ENCODE peak calls at places on chromosomes 4 and X, in six cellular contexts. P is GM10248, I is ascending aorta, H is mammary epithelial cell, O is colonic mucosa, X is GM23338. U is an unnamed sample.

GRCh38 chr4:38387348-38387747 is 276.7 kb upstream of the KLF3 start:
- DNase-seq in I (peak), P (no peak), O (peak), H (peak), X (no peak), U (peak)

GRCh38 chr4:77994194-77994721 is 62.9 kb upstream of the FRAS1 start:
- DNase-seq in P (peak), X (peak), I (no peak), O (peak), H (peak), U (no peak)

GRCh38 chr4:87419578-87420249 is 2.7 kb upstream of the NUDT9 start:
- DNase-seq in O (no peak), I (no peak), X (no peak), H (no peak), P (no peak), U (no peak)

GRCh38 chr4:160299608-160300007 is 1196.7 kb downstream of the RAPGEF2 start:
- DNase-seq in O (no peak), I (no peak), H (peak), P (no peak), X (no peak), U (no peak)

GRCh38 chr4:833156-833555 is 7.2 kb upstream of the CPLX1 start:
- DNase-seq in I (no peak), O (no peak), H (no peak), P (no peak), X (no peak), U (no peak)

GRCh38 chrX:9163153-9163790 is 129.3 kb upstream of the FAM9B start:
- DNase-seq in H (no peak), I (no peak), O (no peak), X (no peak), P (no peak), U (no peak)

GRCh38 chr4:118589471-118590055 is 95.6 kb upstream of the METTL14 start:
- DNase-seq in P (no peak), X (no peak), I (no peak), O (no peak), H (no peak), U (no peak)

GRCh38 chrX:55486736-55487135 is 2.9 kb downstream of the USP51 start:
- DNase-seq in X (no peak), O (no peak), I (peak), P (no peak), H (peak), U (no peak)

GRCh38 chr4:168854216-168854921 is 155.7 kb downstream of the CBR4 start:
- DNase-seq in H (no peak), O (no peak), X (no peak), I (peak), P (no peak), U (no peak)

GRCh38 chr4:175947117-175947722 is 118.4 kb upstream of the WDR17 start:
- DNase-seq in I (no peak), X (peak), H (no peak), P (no peak), O (no peak), U (no peak)

GRCh38 chr4:83191026-83191425 is 76.5 kb upstream of the PLAC8 start:
- DNase-seq in X (no peak), H (no peak), O (no peak), I (no peak), P (no peak), U (no peak)

GRCh38 chr4:100428051-100428450 is 89.8 kb downstream of the EMCN start:
- DNase-seq in P (no peak), H (peak), X (no peak), I (no peak), O (no peak), U (no peak)

GRCh38 chr4:40990899-40991265 is 223.5 kb downstream of the APBB2 start:
- DNase-seq in I (no peak), O (no peak), X (no peak), H (no peak), P (no peak), U (no peak)

GRCh38 chr4:7487998-7488671 is 53.4 kb upstream of the PSAPL1 start:
- DNase-seq in X (no peak), H (no peak), P (no peak), O (no peak), I (no peak), U (no peak)

GRCh38 chr4:41287005-41287404 is 30.3 kb downstream of the UCHL1 start:
- DNase-seq in X (no peak), P (no peak), I (no peak), O (no peak), H (no peak), U (no peak)

GRCh38 chr4:168656055-168656660 is 159.3 kb downstream of the PALLD start:
- DNase-seq in X (no peak), H (peak), P (no peak), I (no peak), O (no peak), U (no peak)

GRCh38 chr4:30938956-30939528 is 218.9 kb downstream of the PCDH7 start:
- DNase-seq in X (no peak), I (no peak), O (peak), H (peak), P (no peak), U (no peak)

GRCh38 chr4:94410678-94411206 is 41.0 kb upstream of the PDLIM5 start:
- DNase-seq in H (no peak), I (peak), O (no peak), X (no peak), P (no peak), U (peak)

GRCh38 chr4:98284640-98285046 is 23.5 kb downstream of the RAP1GDS1 start:
- DNase-seq in O (no peak), I (no peak), P (no peak), H (peak), X (peak), U (no peak)

GRCh38 chr4:37392540-37393255 is 148.2 kb downstream of the NWD2 start:
- DNase-seq in O (peak), H (peak), X (peak), I (peak), P (no peak), U (no peak)

GRCh38 chrX:19798423-19798822 is 89.0 kb downstream of the SH3KBP1 start:
- DNase-seq in X (no peak), I (no peak), O (no peak), H (peak), P (no peak), U (no peak)

GRCh38 chr4:56310401-56310800 is 76.9 kb downstream of the AASDH start:
- DNase-seq in O (no peak), I (no peak), H (no peak), X (no peak), P (no peak), U (no peak)

GRCh38 chr4:19992694-19993093 is 259.0 kb upstream of the SLIT2 start:
- DNase-seq in I (no peak), X (no peak), O (no peak), H (no peak), P (no peak), U (no peak)

GRCh38 chrX:154600962-154601374 is 16.0 kb downstream of the CTAG1A start:
- DNase-seq in H (peak), X (no peak), P (peak), I (no peak), O (no peak), U (no peak)

GRCh38 chr4:47531954-47532321 is 46.9 kb downstream of the ATP10D start:
- DNase-seq in X (no peak), H (no peak), P (no peak), O (no peak), I (no peak), U (no peak)

GRCh38 chr4:15438939-15439524 is 11.2 kb downstream of the C1QTNF7 start:
- DNase-seq in P (no peak), H (no peak), X (no peak), O (no peak), I (no peak), U (no peak)

GRCh38 chrX:6465731-6466130 is 69.2 kb downstream of the VCX3A start:
- DNase-seq in O (no peak), I (no peak), H (no peak), P (no peak), X (no peak), U (no peak)

GRCh38 chrX:63932907-63933306 is 147.9 kb upstream of the ARHGEF9 start:
- DNase-seq in O (no peak), X (no peak), P (no peak), I (no peak), H (no peak), U (no peak)

GRCh38 chrX:71178908-71179307 is 34.3 kb downstream of the NLGN3 start:
- DNase-seq in O (peak), P (peak), I (peak), X (peak), H (peak), U (no peak)

GRCh38 chrX:38175140-38175539 is 45.5 kb downstream of the SRPX start:
- DNase-seq in X (peak), I (no peak), H (peak), O (peak), P (peak), U (no peak)

GRCh38 chrX:53036149-53036548 is 12.4 kb upstream of the GPR173 start:
- DNase-seq in X (no peak), H (no peak), I (no peak), O (no peak), P (no peak), U (no peak)

GRCh38 chrX:119648421-119648775 is 42.2 kb upstream of the NKRF start:
- DNase-seq in P (no peak), X (no peak), I (no peak), H (no peak), O (no peak), U (no peak)
- TF ChIP-seq CTCF in P (no peak), X (no peak), I (no peak), H (no peak), O (no peak), U (no peak)

GRCh38 chrX:103776586-103776985 is at the start of gene PLP1:
- DNase-seq in X (peak), I (no peak), H (no peak), O (no peak), P (no peak), U (no peak)

GRCh38 chrX:103773445-103773844 is 3.2 kb upstream of the PLP1 start:
- DNase-seq in P (no peak), X (no peak), H (no peak), O (no peak), I (no peak), U (no peak)

GRCh38 chrX:103779156-103779555 is 2.5 kb downstream of the PLP1 start:
- DNase-seq in H (no peak), O (no peak), P (no peak), X (no peak), I (no peak), U (no peak)

DNA sequence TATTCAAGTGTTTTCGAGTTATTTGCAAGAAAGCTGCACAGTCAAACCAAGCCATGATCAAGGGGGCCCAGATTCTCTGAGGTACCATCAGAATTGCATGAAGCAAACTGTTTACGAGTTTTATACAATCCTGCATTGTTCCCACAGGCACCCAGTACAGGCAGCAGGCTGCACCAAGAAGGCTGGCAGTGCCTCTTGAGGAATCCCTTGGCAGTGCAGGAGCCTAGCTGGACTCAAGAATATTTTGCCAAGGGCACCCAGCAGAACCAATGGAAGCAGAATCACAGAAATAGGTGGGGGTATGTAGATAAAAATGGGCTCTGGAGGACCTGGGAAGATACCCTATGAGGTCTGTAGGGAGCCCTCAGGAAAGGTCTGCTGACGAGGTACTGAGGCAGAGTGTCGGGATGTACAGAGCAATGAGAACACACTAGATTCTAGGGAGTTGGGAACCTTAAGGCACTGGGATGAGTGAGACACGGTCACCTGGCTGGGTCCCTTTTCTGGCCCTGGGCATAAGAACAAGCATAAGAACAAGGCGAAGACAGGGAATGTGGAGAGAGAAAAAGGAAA is 2.5 kb upstream of the PLP1 start:
- DNase-seq in I (no peak), O (no peak), P (no peak), X (peak), H (peak), U (no peak)
- TF ChIP-seq CTCF in I (no peak), O (peak), P (no peak), X (peak), H (peak), U (no peak)

DNA sequence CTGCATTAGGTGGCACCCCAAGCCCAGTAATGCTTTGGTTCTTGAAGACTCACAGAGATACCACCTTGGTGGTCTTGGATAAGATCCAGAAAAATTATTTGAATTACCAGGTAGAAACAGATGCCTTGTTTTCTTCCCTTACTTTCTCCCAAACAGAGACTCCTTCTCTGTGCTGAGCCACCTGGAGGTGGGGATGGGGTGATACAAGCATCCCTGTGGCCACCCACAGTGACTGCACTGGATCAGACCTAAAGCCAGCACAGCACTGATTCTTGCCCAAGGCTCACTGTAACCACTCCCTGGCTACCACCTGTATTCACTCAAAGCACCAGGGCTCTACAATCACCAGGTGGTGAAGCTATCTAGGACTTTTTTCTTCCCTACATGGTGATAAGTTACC is 156.8 kb downstream of the TEX13A start:
- DNase-seq in I (no peak), P (no peak), X (peak), H (no peak), O (no peak), U (no peak)
- TF ChIP-seq CTCF in I (no peak), P (no peak), X (peak), H (no peak), O (no peak), U (no peak)

DNA sequence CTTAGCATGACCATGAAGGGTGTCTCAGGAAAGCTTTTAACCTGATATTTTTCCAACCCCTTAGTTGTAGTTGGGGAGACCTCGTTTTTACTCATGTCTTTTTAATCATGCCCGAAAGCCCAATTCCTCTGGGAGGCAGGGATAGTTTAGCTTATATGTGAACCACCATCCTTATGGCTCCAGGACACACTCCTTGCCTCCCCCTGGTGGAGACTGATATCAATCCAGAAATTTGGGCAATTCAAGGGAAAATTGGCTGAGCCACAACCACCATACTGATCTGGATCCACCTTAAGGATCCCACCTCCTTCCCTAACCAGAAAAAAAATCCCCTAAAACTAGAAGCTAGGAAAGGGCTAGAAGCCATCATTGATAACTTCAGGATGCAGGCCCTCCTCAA is 13.4 kb upstream of the COL25A1 start:
- DNase-seq in P (no peak), X (peak), H (no peak), O (no peak), I (no peak), U (no peak)
- TF ChIP-seq CTCF in P (no peak), X (peak), H (no peak), O (no peak), I (no peak), U (no peak)

GRCh38 chrX:107760304-107761077 is 15.1 kb downstream of the TSC22D3 start:
- DNase-seq in H (no peak), O (no peak), P (no peak), X (no peak), I (no peak), U (no peak)
- TF ChIP-seq CTCF in H (no peak), O (no peak), P (no peak), X (no peak), I (no peak), U (no peak)

DNA sequence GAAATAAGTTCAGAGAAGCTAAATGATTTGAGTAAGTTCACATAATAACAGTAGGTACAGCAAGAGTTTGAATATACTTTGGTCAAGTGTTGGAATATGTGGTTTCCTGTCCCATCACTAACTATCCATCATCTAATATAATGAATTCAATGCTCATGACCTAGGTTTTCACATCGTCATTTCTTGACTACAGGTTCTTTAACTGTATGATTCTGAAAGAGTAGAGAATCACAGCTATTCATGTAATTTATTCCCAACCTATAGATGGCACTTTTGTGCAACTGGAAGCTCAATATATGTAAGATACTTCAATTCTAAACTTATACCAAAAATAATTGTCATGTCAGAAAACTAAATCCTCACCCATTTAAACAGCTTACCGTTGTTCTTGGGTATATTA is 53.1 kb downstream of the TIGD2 start:
- DNase-seq in I (no peak), X (no peak), O (no peak), H (no peak), P (no peak), U (no peak)
- TF ChIP-seq CTCF in I (no peak), X (no peak), O (no peak), H (no peak), P (no peak), U (no peak)

GRCh38 chr4:130257271-130257670 is 1161.3 kb downstream of the C4orf33 start:
- DNase-seq in O (no peak), X (no peak), H (peak), I (no peak), P (no peak), U (no peak)
- TF ChIP-seq CTCF in O (no peak), X (no peak), H (peak), I (no peak), P (no peak), U (no peak)

DNA sequence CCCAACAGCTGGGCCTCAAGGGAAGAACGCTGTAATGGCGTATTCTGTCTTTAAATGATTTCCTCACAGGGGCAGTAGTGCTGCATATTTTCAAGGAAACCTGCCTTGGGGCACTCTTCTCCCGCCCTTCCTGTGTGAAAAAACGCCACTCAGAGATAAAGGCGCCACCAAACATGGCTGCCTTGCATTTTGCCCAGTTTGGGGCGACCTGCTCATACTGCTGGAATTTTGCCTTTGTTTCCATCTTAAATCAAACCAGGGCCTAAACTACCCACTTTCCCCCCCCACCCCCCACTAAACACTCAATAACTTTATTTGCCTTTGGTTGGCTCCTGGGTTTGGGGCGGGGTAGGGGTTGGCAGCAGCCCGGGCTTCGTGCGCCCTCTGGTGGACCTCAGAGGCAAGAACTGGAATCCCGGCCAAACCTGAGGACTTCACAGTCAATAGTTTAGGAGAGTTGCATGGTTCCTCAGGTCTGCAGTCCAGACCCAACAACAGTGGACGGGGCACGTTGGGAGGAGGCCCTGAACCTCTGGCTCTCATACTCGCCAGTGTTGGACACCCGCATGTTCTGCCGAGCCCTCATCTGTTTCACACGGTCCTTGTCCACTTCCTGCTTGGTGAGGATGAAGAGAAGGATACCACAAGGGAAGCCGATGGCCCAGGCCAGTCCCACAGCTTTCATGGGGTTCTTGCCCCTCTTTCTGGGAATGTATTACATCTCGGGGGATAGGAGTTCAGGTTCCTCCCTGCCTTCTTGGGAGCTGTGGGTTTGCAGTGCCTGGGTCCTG is 220.1 kb upstream of the STK26 start:
- DNase-seq in I (peak), O (peak), X (peak), P (peak), H (peak), U (no peak)
- TF ChIP-seq CTCF in I (peak), O (peak), X (peak), P (peak), H (peak), U (no peak)

U was measured in omental fat pad.